ENCODE peak calls at places on chromosomes 12 and 14, in nine cellular contexts. G, P, B, N, A, E, R, F and K are unnamed samples.
A peak's percentile ranks its signal among the peaks of the same experiment; 100 is the strongest.

GRCh38 chr14:20419404-20419803 is 6.1 kb upstream of the TEP1 start:
- DNase-seq in G (no peak), P (no peak), B (no peak), N (no peak), A (no peak), E (no peak), R (no peak), F (no peak), K (no peak)

GRCh38 chr14:105525861-105526780 is at the start of gene TMEM121:
- DNase-seq in G (no peak), P (peak; percentile 80), B (peak; percentile 91), N (peak; percentile 72), A (no peak), E (peak; percentile 39), R (peak; percentile 68), F (no peak), K (no peak)

GRCh38 chr12:52879394-52880351 is 25.2 kb downstream of the KRT8 start:
- DNase-seq in G (peak; percentile 45), P (peak; percentile 88), B (peak; percentile 86), N (peak; percentile 85), A (peak; percentile 69), E (peak; percentile 69), R (peak; percentile 98), F (peak; percentile 71), K (peak; percentile 61)

GRCh38 chr12:47082963-47083621 is 3.3 kb upstream of the AMIGO2 start:
- DNase-seq in G (no peak), P (no peak), B (no peak), N (no peak), A (no peak), E (no peak), R (no peak), F (no peak), K (no peak)

GRCh38 chr14:25150401-25150800 is 100.5 kb upstream of the STXBP6 start:
- DNase-seq in G (no peak), P (no peak), B (no peak), N (no peak), A (no peak), E (no peak), R (no peak), F (no peak), K (no peak)

GRCh38 chr12:122545855-122546254 is 18.8 kb downstream of the KNTC1 start:
- DNase-seq in G (no peak), P (no peak), B (no peak), N (no peak), A (peak; percentile 30), E (no peak), R (no peak), F (no peak), K (no peak)

GRCh38 chr12:34400423-34400881 is 378.2 kb downstream of the ALG10 start:
- DNase-seq in G (no peak), P (peak; percentile 53), B (no peak), N (peak; percentile 37), A (no peak), E (peak; percentile 9), R (no peak), F (no peak), K (no peak)

GRCh38 chr12:109160873-109161272 is 44.5 kb downstream of the ACACB start:
- DNase-seq in G (no peak), P (no peak), B (no peak), N (no peak), A (no peak), E (no peak), R (no peak), F (no peak), K (no peak)

GRCh38 chr14:23492618-23493272 is 23.2 kb downstream of the NGDN start:
- DNase-seq in G (no peak), P (no peak), B (no peak), N (no peak), A (no peak), E (no peak), R (no peak), F (no peak), K (no peak)

GRCh38 chr12:86389949-86390348 is 133.8 kb upstream of the MGAT4C start:
- DNase-seq in G (no peak), P (no peak), B (no peak), N (no peak), A (no peak), E (no peak), R (no peak), F (no peak), K (peak; percentile 10)

GRCh38 chr12:19757317-19757877 is 318.1 kb downstream of the AEBP2 start:
- DNase-seq in G (no peak), P (no peak), B (peak; percentile 24), N (no peak), A (no peak), E (no peak), R (peak; percentile 70), F (no peak), K (no peak)

GRCh38 chr12:59425798-59426197 is 170.0 kb upstream of the SLC16A7 start:
- DNase-seq in G (no peak), P (no peak), B (no peak), N (no peak), A (no peak), E (no peak), R (no peak), F (no peak), K (no peak)

GRCh38 chr12:100643246-100643645 is 69.8 kb downstream of the GAS2L3 start:
- DNase-seq in G (no peak), P (no peak), B (no peak), N (no peak), A (no peak), E (no peak), R (no peak), F (no peak), K (no peak)

GRCh38 chr14:76937181-76938091 is 91.1 kb downstream of the IRF2BPL start:
- DNase-seq in G (no peak), P (peak; percentile 82), B (peak; percentile 69), N (no peak), A (no peak), E (no peak), R (peak; percentile 60), F (no peak), K (peak; percentile 73)

GRCh38 chr14:45610303-45610702 is 357.3 kb upstream of the MIS18BP1 start:
- DNase-seq in G (no peak), P (no peak), B (no peak), N (no peak), A (no peak), E (no peak), R (peak; percentile 21), F (no peak), K (no peak)

GRCh38 chr12:57983858-57984505 is 42.6 kb downstream of the ATP23 start:
- DNase-seq in G (no peak), P (no peak), B (no peak), N (no peak), A (no peak), E (no peak), R (no peak), F (no peak), K (no peak)

GRCh38 chr12:62438098-62438692 is 28.4 kb upstream of the MON2 start:
- DNase-seq in G (peak; percentile 9), P (no peak), B (peak; percentile 56), N (no peak), A (no peak), E (no peak), R (peak; percentile 82), F (no peak), K (no peak)

GRCh38 chr14:32561520-32561919 is 232.4 kb downstream of the AKAP6 start:
- DNase-seq in G (no peak), P (no peak), B (no peak), N (no peak), A (no peak), E (no peak), R (peak; percentile 16), F (no peak), K (no peak)

GRCh38 chr12:20985399-20985798 is 145.6 kb upstream of the SLCO1B1 start:
- DNase-seq in G (no peak), P (no peak), B (no peak), N (no peak), A (no peak), E (no peak), R (no peak), F (no peak), K (no peak)

GRCh38 chr12:62629413-62629812 is 162.8 kb downstream of the MON2 start:
- DNase-seq in G (no peak), P (no peak), B (peak; percentile 38), N (no peak), A (no peak), E (no peak), R (peak; percentile 42), F (no peak), K (no peak)

GRCh38 chr12:122003646-122004611 is 17.8 kb upstream of the BCL7A start:
- DNase-seq in G (no peak), P (peak; percentile 62), B (no peak), N (no peak), A (peak; percentile 80), E (no peak), R (no peak), F (no peak), K (no peak)

GRCh38 chr12:24879644-24880043 is 69.3 kb downstream of the BCAT1 start:
- DNase-seq in G (no peak), P (no peak), B (no peak), N (no peak), A (no peak), E (no peak), R (no peak), F (no peak), K (no peak)

GRCh38 chr12:132429932-132430643 is 59.9 kb upstream of the FBRSL1 start:
- DNase-seq in G (peak; percentile 46), P (no peak), B (peak; percentile 78), N (no peak), A (peak; percentile 76), E (no peak), R (peak; percentile 71), F (no peak), K (no peak)

GRCh38 chr12:94250130-94250529 is 101.8 kb downstream of the PLXNC1 start:
- DNase-seq in G (no peak), P (no peak), B (no peak), N (no peak), A (no peak), E (no peak), R (no peak), F (no peak), K (no peak)

GRCh38 chr14:67738740-67739504 is 37.2 kb downstream of the RDH12 start:
- DNase-seq in G (no peak), P (no peak), B (no peak), N (no peak), A (no peak), E (no peak), R (no peak), F (no peak), K (peak; percentile 73)

GRCh38 chr12:92629349-92630065 is 73.3 kb upstream of the PLEKHG7 start:
- DNase-seq in G (no peak), P (no peak), B (no peak), N (no peak), A (no peak), E (no peak), R (no peak), F (no peak), K (no peak)

GRCh38 chr12:52120951-52121847 is 41.7 kb downstream of the SMIM41 start:
- DNase-seq in G (no peak), P (peak; percentile 66), B (no peak), N (no peak), A (no peak), E (no peak), R (no peak), F (no peak), K (no peak)

GRCh38 chr14:23321572-23322547 is 603 bp downstream of the PABPN1 start:
- DNase-seq in G (no peak), P (peak; percentile 86), B (peak; percentile 63), N (no peak), A (peak; percentile 52), E (peak; percentile 34), R (peak; percentile 58), F (no peak), K (no peak)

GRCh38 chr12:30696103-30696408 is 387 bp upstream of the IPO8 start:
- DNase-seq in G (no peak), P (no peak), B (no peak), N (no peak), A (no peak), E (no peak), R (no peak), F (no peak), K (no peak)

GRCh38 chr12:78018146-78018910 is 187.6 kb downstream of the NAV3 start:
- DNase-seq in G (no peak), P (no peak), B (no peak), N (no peak), A (no peak), E (no peak), R (no peak), F (no peak), K (no peak)

GRCh38 chr12:94625531-94625930 is 24.8 kb downstream of the TMCC3 start:
- DNase-seq in G (no peak), P (no peak), B (no peak), N (no peak), A (no peak), E (no peak), R (no peak), F (no peak), K (no peak)